ENCODE peak calls at places on chromosome 13, in four cellular contexts. W is transverse colon, N is K562, M is HCT116. A is an unnamed sample. For H3K4me1, the result is how much of the 10 kb centered on the place peaks cover.

GRCh38 chr13:43141685-43142084 is 118.3 kb downstream of the DNAJC15 start:
- DNase-seq in W (no peak), N (no peak), M (no peak), A (no peak)

GRCh38 chr13:83085186-83085900 is 796.9 kb downstream of the SLITRK1 start:
- DNase-seq in W (no peak), M (no peak), N (no peak), A (no peak)

GRCh38 chr13:47066261-47066660 is 169.4 kb upstream of the HTR2A start:
- DNase-seq in N (no peak), W (no peak), M (no peak), A (no peak)

GRCh38 chr13:40619479-40619814 is 47.0 kb downstream of the FOXO1 start:
- DNase-seq in W (no peak), M (no peak), N (no peak), A (no peak)

GRCh38 chr13:108182652-108183051 is 32.7 kb downstream of the LIG4 start:
- DNase-seq in N (no peak), M (no peak), W (no peak), A (no peak)

GRCh38 chr13:88022826-88023225 is 351.7 kb downstream of the SLITRK5 start:
- DNase-seq in N (no peak), M (no peak), W (no peak), A (no peak)

GRCh38 chr13:113232208-113233003 is 23.0 kb downstream of the CUL4A start:
- DNase-seq in M (no peak), W (no peak), N (no peak), A (no peak)

GRCh38 chr13:40781717-40782116 is 7.7 kb upstream of the SLC25A15 start:
- DNase-seq in N (no peak), W (no peak), M (no peak), A (no peak)

GRCh38 chr13:98658131-98658530 is 81.2 kb upstream of the STK24 start:
- DNase-seq in N (no peak), M (no peak), W (peak), A (no peak)

GRCh38 chr13:114089751-114090400 is 42.5 kb downstream of the RASA3 start:
- DNase-seq in N (no peak), M (no peak), W (peak), A (no peak)

GRCh38 chr13:112959206-112959605 is 9.8 kb upstream of the MCF2L start:
- DNase-seq in M (no peak), N (no peak), W (no peak), A (no peak)

GRCh38 chr13:111474136-111475002 is 153.9 kb downstream of the TEX29 start:
- DNase-seq in N (peak), M (peak), W (no peak), A (no peak)

GRCh38 chr13:44758595-44759221 is 182.6 kb upstream of the TSC22D1 start:
- DNase-seq in N (no peak), W (peak), M (no peak), A (no peak)

GRCh38 chr13:114097504-114097892 is 34.9 kb downstream of the RASA3 start:
- DNase-seq in M (no peak), N (no peak), W (no peak), A (no peak)

GRCh38 chr13:33164331-33164730 is 121.2 kb downstream of the STARD13 start:
- DNase-seq in M (no peak), N (no peak), W (no peak), A (no peak)

GRCh38 chr13:32316476-32316875 is 1.2 kb downstream of the BRCA2 start:
- DNase-seq in N (no peak), M (no peak), W (no peak), A (no peak)

GRCh38 chr13:75366380-75367280 is 115.3 kb downstream of the TBC1D4 start:
- DNase-seq in M (no peak), N (no peak), W (no peak), A (no peak)
- H3K4me1 ChIP-seq in M (half or more), N (under half), W (under half), A (under half)

GRCh38 chr13:100387416-100387815 is 201.2 kb downstream of the GGACT start:
- DNase-seq in W (no peak), N (no peak), M (no peak), A (no peak)
- TF ChIP-seq POLR2A in W (no peak), N (no peak), M (no peak), A (no peak)

GRCh38 chr13:58085819-58086218 is 454.3 kb downstream of the PCDH17 start:
- DNase-seq in W (no peak), N (no peak), M (no peak), A (no peak)
- H3K4me1 ChIP-seq in W (under half), N (under half), M (under half), A (under half)

GRCh38 chr13:24923305-24923640 is 159.3 kb downstream of the RNF17 start:
- DNase-seq in W (no peak), N (no peak), M (no peak), A (no peak)

GRCh38 chr13:24921881-24922280 is 157.9 kb downstream of the RNF17 start:
- DNase-seq in M (no peak), N (no peak), W (no peak), A (no peak)

GRCh38 chr13:24921003-24921402 is 157.0 kb downstream of the RNF17 start:
- DNase-seq in W (no peak), N (no peak), M (no peak), A (no peak)

GRCh38 chr13:24925318-24926231 is 161.6 kb downstream of the RNF17 start:
- DNase-seq in M (no peak), N (no peak), W (no peak), A (no peak)

GRCh38 chr13:24922390-24923304 is 158.7 kb downstream of the RNF17 start:
- DNase-seq in W (peak), N (peak), M (peak), A (peak)
- TF ChIP-seq POLR2A in W (peak), N (peak), M (peak), A (no peak)

GRCh38 chr13:97238432-97238831 is 16.3 kb downstream of the MBNL2 start:
- DNase-seq in M (no peak), N (no peak), W (no peak), A (no peak)

GRCh38 chr13:97235549-97236206 is 13.5 kb downstream of the MBNL2 start:
- DNase-seq in M (no peak), N (no peak), W (peak), A (no peak)

GRCh38 chr13:97239306-97239705 is 17.2 kb downstream of the MBNL2 start:
- DNase-seq in N (no peak), W (no peak), M (no peak), A (no peak)

GRCh38 chr13:97238883-97239282 is 16.8 kb downstream of the MBNL2 start:
- DNase-seq in N (no peak), M (no peak), W (no peak), A (no peak)

GRCh38 chr13:97237388-97237787 is 15.3 kb downstream of the MBNL2 start:
- DNase-seq in M (no peak), W (no peak), N (no peak), A (no peak)
- H3K4me1 ChIP-seq in M (under half), W (half or more), N (under half), A (half or more)

DNA sequence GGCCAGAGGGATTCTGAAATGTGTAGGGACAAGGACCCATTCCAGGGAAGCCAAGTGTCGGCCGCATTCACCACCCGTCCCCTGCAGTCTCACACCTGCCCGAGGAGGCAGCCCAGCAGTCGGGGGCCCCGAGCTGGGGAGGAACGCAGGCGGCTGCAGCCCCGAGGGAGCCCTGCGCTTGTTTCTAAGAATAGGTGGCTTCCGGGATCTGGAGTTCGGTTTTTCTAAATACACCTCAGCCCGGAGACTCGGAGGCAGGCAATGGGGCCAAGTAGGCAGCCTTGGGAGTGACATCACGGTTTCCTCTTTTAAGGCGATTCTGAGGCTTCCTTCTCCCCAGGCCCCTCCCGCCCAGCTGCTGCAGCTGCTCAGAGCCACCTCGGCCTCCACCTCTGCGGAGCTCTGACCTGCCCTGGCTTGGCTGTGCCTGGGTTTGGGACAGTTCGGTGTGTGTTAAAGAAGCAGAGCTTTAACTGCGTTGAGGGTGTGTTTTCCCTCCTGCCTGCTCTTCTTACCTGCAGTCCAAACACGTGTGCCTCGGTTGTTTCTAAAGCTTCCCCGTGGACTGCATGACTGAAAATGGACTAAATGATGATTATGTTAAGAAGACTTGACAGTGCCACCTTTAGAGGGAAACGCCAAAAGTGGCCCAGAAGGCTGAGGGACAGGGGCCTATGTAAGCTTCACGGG is 80.5 kb downstream of the COL4A2 start:
- DNase-seq in M (no peak), N (no peak), W (peak), A (no peak)
- TF ChIP-seq POLR2A in M (no peak), N (no peak), W (no peak), A (no peak)

DNA sequence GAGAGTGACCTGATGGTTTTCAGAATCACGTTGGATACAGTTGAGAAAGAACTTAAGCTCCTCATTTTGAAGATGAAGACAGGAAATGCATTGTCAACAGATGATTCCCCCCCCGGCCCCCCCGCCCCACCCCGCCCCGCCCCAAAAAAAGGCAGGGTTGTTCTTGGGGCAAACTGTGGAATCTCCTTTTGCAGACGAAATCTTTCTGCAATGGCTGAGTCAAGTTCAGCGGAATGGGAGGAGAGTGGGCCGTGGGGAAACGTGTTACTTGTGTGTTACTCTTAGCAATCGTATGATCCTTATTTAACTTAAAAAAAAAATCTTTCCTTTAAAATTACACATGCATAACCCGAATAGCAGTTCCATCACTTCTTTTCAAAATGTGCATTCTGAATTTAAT is 348.4 kb upstream of the ARGLU1 start:
- DNase-seq in W (no peak), M (no peak), N (no peak), A (no peak)
- H3K4me1 ChIP-seq in W (under half), M (under half), N (under half), A (under half)

GRCh38 chr13:49643003-49643651 is 14.8 kb downstream of the ARL11 start:
- DNase-seq in N (no peak), M (no peak), W (no peak), A (no peak)
- TF ChIP-seq POLR2A in N (no peak), M (no peak), W (no peak), A (no peak)

GRCh38 chr13:30872195-30872594 is 33.9 kb upstream of the MEDAG start:
- DNase-seq in N (no peak), M (no peak), W (no peak), A (no peak)
- H3K4me1 ChIP-seq in N (under half), M (under half), W (under half), A (under half)

GRCh38 chr13:109881347-109881725 is 95.0 kb upstream of the IRS2 start:
- DNase-seq in N (no peak), M (no peak), W (no peak), A (no peak)
- TF ChIP-seq POLR2A in N (no peak), M (no peak), W (no peak), A (no peak)

A was measured in tibial nerve.